ENCODE peak calls at places on chromosome 14, in five cellular contexts. W is B cell, V is epithelial cell of esophagus, E is GM10248, T is posterior vena cava. B is an unnamed sample.

GRCh38 chr14:68468437-68469207 is 324.2 kb downstream of the ZFP36L1 start:
- DNase-seq in E (no peak), V (peak), T (no peak), W (no peak), B (no peak)

GRCh38 chr14:101559624-101560533 is 1.4 kb upstream of the DIO3 start:
- DNase-seq in E (no peak), T (no peak), W (no peak), V (no peak), B (no peak)

GRCh38 chr14:28321475-28322244 is 444.9 kb upstream of the FOXG1 start:
- DNase-seq in V (peak), E (no peak), T (no peak), W (no peak), B (no peak)

GRCh38 chr14:30680036-30680435 is 57.9 kb downstream of the SCFD1 start:
- DNase-seq in E (no peak), V (no peak), W (no peak), T (no peak), B (no peak)

GRCh38 chr14:61334197-61334701 is 12.9 kb downstream of the PRKCH start:
- DNase-seq in V (no peak), W (no peak), T (no peak), E (no peak), B (no peak)

GRCh38 chr14:90513151-90514014 is 116.6 kb downstream of the CALM1 start:
- DNase-seq in W (no peak), V (peak), E (no peak), T (no peak), B (no peak)

GRCh38 chr14:60248697-60249314 is at the start of gene PPM1A:
- DNase-seq in W (peak), V (peak), E (peak), T (peak), B (peak)

GRCh38 chr14:71206766-71207371 is 299.6 kb downstream of the PCNX1 start:
- DNase-seq in V (peak), T (peak), W (no peak), E (no peak), B (peak)

GRCh38 chr14:88879016-88879415 is 54.6 kb downstream of the TTC8 start:
- DNase-seq in W (no peak), E (no peak), V (peak), T (no peak), B (peak)

GRCh38 chr14:35046751-35047536 is 872 bp downstream of the FAM177A1 start:
- DNase-seq in T (no peak), W (no peak), E (peak), V (peak), B (no peak)

GRCh38 chr14:23401331-23401730 is 6.7 kb downstream of the MYH6 start:
- DNase-seq in T (no peak), V (no peak), E (no peak), W (no peak), B (no peak)

GRCh38 chr14:64005822-64006221 is 153.0 kb downstream of the SYNE2 start:
- DNase-seq in E (no peak), W (peak), V (no peak), T (no peak), B (no peak)

GRCh38 chr14:73815849-73816816 is 35.5 kb upstream of the PTGR2 start:
- DNase-seq in T (no peak), W (no peak), V (no peak), E (no peak), B (no peak)

GRCh38 chr14:73242274-73242960 is 5.1 kb downstream of the PAPLN start:
- DNase-seq in E (no peak), V (no peak), T (peak), W (no peak), B (no peak)

GRCh38 chr14:83163016-83163415 is 1629.4 kb upstream of the SEL1L start:
- DNase-seq in T (no peak), V (peak), E (no peak), W (no peak), B (no peak)

GRCh38 chr14:101125719-101126375 is 222.3 kb upstream of the RTL1 start:
- DNase-seq in W (no peak), V (no peak), E (no peak), T (no peak), B (no peak)

GRCh38 chr14:98931911-98932310 is 340.1 kb downstream of the BCL11B start:
- DNase-seq in T (peak), W (no peak), E (no peak), V (no peak), B (no peak)

GRCh38 chr14:37903561-37904191 is 304.0 kb upstream of the SSTR1 start:
- DNase-seq in T (no peak), V (peak), E (peak), W (no peak), B (peak)

GRCh38 chr14:91417134-91417982 is at the start of gene CCDC88C:
- DNase-seq in W (peak), V (peak), T (peak), E (peak), B (no peak)

B was measured in pulmonary artery endothelial cell.